ENCODE peak calls at places on chromosomes 1 and 21, in four cellular contexts. I is GM23248, B is cardiac muscle cell, X is bronchial epithelial cell. P is an unnamed sample. For H3K27me3 and H3K36me3, the result is how much of the 10 kb centered on the place peaks cover.

GRCh38 chr1:245306628-245307410 is 152.0 kb downstream of the KIF26B start:
- DNase-seq in I (no peak), B (no peak), X (no peak), P (no peak)

GRCh38 chr1:32903991-32904776 is 3.0 kb upstream of the TMEM54 start:
- DNase-seq in I (no peak), B (no peak), X (no peak), P (no peak)

GRCh38 chr1:10692401-10693021 is 103.9 kb downstream of the CASZ1 start:
- DNase-seq in I (peak), B (no peak), X (peak), P (peak)

GRCh38 chr1:213303286-213303685 is 252.2 kb downstream of the RPS6KC1 start:
- DNase-seq in I (peak), B (peak), X (no peak), P (no peak)

GRCh38 chr1:200245492-200245891 is 164.3 kb downstream of the ZNF281 start:
- DNase-seq in I (peak), B (peak), X (peak), P (no peak)

GRCh38 chr1:222886194-222887126 is 71.6 kb downstream of the DISP1 start:
- DNase-seq in I (no peak), B (no peak), X (no peak), P (no peak)

GRCh38 chr1:247407180-247407616 is 8.8 kb upstream of the NLRP3 start:
- DNase-seq in I (peak), B (no peak), X (no peak), P (peak)

GRCh38 chr21:44682580-44683151 is 703 bp upstream of the KRTAP12-1 start:
- DNase-seq in I (no peak), B (no peak), X (no peak), P (no peak)

GRCh38 chr1:158055854-158056253 is 62.4 kb downstream of the KIRREL1 start:
- DNase-seq in I (no peak), B (no peak), X (no peak), P (no peak)

GRCh38 chr21:44800971-44801467 is 601 bp downstream of the UBE2G2 start:
- DNase-seq in I (peak), B (peak), X (peak), P (peak)

GRCh38 chr1:171948491-171948890 is 107.2 kb downstream of the DNM3 start:
- DNase-seq in I (peak), B (peak), X (peak), P (no peak)

GRCh38 chr1:185207980-185208602 is 51.1 kb downstream of the SWT1 start:
- DNase-seq in I (peak), B (peak), X (peak), P (no peak)

GRCh38 chr1:1426496-1426960 is 5.5 kb upstream of the ANKRD65 start:
- DNase-seq in I (no peak), B (no peak), X (no peak), P (no peak)

GRCh38 chr21:20874202-20874601 is 124.0 kb upstream of the NCAM2 start:
- DNase-seq in I (no peak), B (no peak), X (no peak), P (no peak)

GRCh38 chr1:244970236-244970652 is 105.9 kb upstream of the HNRNPU start:
- DNase-seq in I (peak), B (peak), X (peak), P (peak)

GRCh38 chr21:38680401-38680800 is 125.3 kb upstream of the ETS2 start:
- DNase-seq in I (peak), B (peak), X (no peak), P (no peak)

GRCh38 chr21:38683222-38683621 is 122.5 kb upstream of the ETS2 start:
- DNase-seq in I (peak), B (peak), X (peak), P (no peak)

GRCh38 chr21:38675450-38675849 is 130.3 kb upstream of the ETS2 start:
- DNase-seq in I (no peak), B (no peak), X (no peak), P (no peak)

GRCh38 chr21:38678827-38679226 is 126.9 kb upstream of the ETS2 start:
- DNase-seq in I (no peak), B (no peak), X (no peak), P (no peak)

GRCh38 chr21:38679531-38679930 is 126.2 kb upstream of the ETS2 start:
- DNase-seq in I (peak), B (peak), X (peak), P (no peak)
- H3K27me3 ChIP-seq in I (under half), B (under half), X (under half), P (under half)

DNA sequence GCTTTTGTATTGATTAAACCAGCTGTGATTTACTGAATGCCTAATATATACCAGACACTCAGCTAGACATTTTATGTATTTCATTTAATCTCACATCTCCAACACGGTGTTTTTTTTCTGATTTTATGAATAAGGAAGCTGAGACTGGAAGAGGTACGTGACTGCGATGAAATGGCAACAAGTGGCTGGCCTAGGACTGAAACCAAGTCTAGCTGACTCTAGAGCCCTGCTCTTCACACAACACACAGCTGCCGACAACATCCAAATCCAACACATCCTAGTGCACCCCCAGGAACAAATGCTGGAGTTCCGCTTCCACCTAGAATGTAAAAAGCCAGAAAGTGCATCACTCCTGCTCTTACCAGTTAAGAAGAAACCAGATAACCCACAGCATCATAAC is 10.7 kb upstream of the TOMM20 start:
- DNase-seq in I (no peak), B (no peak), X (no peak), P (no peak)
- H3K36me3 ChIP-seq in I (under half), B (under half), X (under half), P (half or more)

DNA sequence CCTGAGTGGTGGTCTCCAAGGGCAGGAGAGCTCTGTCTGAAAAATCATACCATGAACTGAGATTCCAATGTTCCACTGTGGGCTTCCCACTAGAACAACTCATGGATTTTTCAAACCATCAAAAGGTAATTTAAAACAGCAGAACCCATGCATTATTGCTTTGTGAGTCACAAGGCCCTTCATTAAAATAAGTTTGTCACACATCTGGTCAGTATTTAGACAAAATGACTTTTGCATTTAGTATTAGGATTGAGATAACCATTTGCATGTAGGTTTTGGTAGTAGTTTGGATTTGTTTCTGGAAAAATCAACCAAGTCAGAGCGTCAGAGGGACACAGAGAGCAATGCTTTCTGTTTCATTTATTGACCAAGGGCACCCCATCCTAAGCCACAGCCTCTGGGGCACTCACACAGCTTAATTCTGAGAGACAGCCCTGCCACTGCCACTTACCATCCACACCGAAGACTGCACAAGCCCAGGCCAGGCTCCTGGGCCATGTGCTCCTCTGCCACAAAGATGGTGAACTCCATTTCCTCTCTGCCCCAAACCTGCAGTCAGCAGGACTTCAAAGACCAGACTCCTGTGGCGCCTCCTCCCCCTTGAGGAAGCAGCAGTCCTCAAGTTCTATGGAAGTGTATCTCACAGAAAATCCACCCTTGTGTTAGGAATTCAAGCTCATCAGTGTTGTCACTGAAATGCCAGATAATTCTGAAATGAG is 132.6 kb upstream of the DUSP10 start:
- DNase-seq in I (peak), B (no peak), X (no peak), P (no peak)
- H3K27me3 ChIP-seq in I (under half), B (under half), X (under half), P (under half)

GRCh38 chr1:230915079-230915478 is 46.8 kb upstream of the C1orf198 start:
- DNase-seq in I (no peak), B (no peak), X (peak), P (no peak)

GRCh38 chr1:230922620-230923019 is 54.3 kb upstream of the C1orf198 start:
- DNase-seq in I (no peak), B (peak), X (no peak), P (no peak)

GRCh38 chr1:230917284-230918135 is 49.2 kb upstream of the C1orf198 start:
- DNase-seq in I (peak), B (peak), X (peak), P (peak)

GRCh38 chr1:230916607-230917283 is 48.4 kb upstream of the C1orf198 start:
- DNase-seq in I (no peak), B (no peak), X (no peak), P (no peak)

DNA sequence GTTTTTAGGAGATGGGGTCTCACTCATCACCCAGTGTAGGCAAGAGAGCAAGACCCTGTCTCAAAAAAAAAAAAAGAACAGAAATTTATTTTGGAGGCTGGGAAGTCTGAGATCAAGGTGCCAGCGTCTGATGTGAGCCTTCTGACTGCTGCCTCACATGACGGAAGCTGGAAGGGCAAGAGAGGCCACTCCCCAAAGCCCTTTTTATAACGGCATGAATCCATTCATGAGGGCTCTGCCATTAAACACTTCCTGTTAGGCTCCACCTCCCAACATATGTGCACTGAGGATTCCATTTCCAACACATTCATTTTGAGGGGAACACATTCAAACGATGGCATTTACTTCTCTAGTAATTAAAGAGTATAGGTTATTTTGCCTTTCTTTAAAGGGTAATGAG is 50.9 kb upstream of the C1orf198 start:
- DNase-seq in I (no peak), B (no peak), X (no peak), P (no peak)
- H3K36me3 ChIP-seq in I (under half), B (under half), X (under half), P (half or more)

P was measured in CD4-positive, CD25-positive, alpha-beta regulatory T cell.